ENCODE peak calls at places on chromosomes 6 and 20, in five cellular contexts. C is trophoblast cell, B is mesenchymal stem cell, J is H9, K is H1. G is an unnamed sample.

GRCh38 chr6:43492673-43493072 is 15.3 kb downstream of the TJAP1 start:
- DNase-seq in J (no peak), K (no peak), C (no peak), B (no peak), G (no peak)

GRCh38 chr6:87788141-87788540 is 86.1 kb upstream of the AKIRIN2 start:
- DNase-seq in K (no peak), B (no peak), C (peak; percentile 33), J (no peak), G (no peak)

GRCh38 chr6:164108869-164109769 is 694.6 kb downstream of the QKI start:
- DNase-seq in K (no peak), J (no peak), B (peak; percentile 63), C (peak; percentile 86), G (no peak)

GRCh38 chr6:168050861-168051586 is 28.0 kb downstream of the FRMD1 start:
- DNase-seq in J (peak; percentile 55), K (no peak), B (no peak), C (no peak), G (no peak)

GRCh38 chr6:49001856-49002255 is 461.2 kb downstream of the MMUT start:
- DNase-seq in B (peak; percentile 1), K (no peak), J (no peak), C (no peak), G (peak; percentile 0)

GRCh38 chr6:163375361-163375760 is 39.2 kb upstream of the QKI start:
- DNase-seq in K (no peak), J (no peak), C (no peak), B (no peak), G (no peak)

GRCh38 chr20:57241592-57241991 is 24.8 kb downstream of the BMP7 start:
- DNase-seq in K (no peak), C (no peak), J (no peak), B (no peak), G (no peak)

GRCh38 chr6:11208267-11208666 is 24.2 kb downstream of the NEDD9 start:
- DNase-seq in J (no peak), B (no peak), C (no peak), K (no peak), G (no peak)

GRCh38 chr6:37501632-37502466 is 2.2 kb upstream of the CCDC167 start:
- DNase-seq in J (no peak), K (no peak), C (no peak), B (no peak), G (no peak)

GRCh38 chr6:137907170-137907569 is 40.1 kb downstream of the TNFAIP3 start:
- DNase-seq in J (no peak), B (no peak), K (no peak), C (no peak), G (no peak)

GRCh38 chr20:33334111-33334510 is 51.1 kb downstream of the BPIFB1 start:
- DNase-seq in K (no peak), B (no peak), C (no peak), J (no peak), G (no peak)

GRCh38 chr20:33333616-33334015 is 50.6 kb downstream of the BPIFB1 start:
- DNase-seq in B (no peak), K (no peak), J (no peak), C (no peak), G (no peak)

GRCh38 chr20:33337119-33337518 is 54.1 kb downstream of the BPIFB1 start:
- DNase-seq in K (no peak), J (no peak), C (peak; percentile 13), B (no peak), G (no peak)

GRCh38 chr20:33336375-33336774 is 53.4 kb downstream of the BPIFB1 start:
- DNase-seq in B (no peak), K (no peak), J (no peak), C (no peak), G (no peak)

DNA sequence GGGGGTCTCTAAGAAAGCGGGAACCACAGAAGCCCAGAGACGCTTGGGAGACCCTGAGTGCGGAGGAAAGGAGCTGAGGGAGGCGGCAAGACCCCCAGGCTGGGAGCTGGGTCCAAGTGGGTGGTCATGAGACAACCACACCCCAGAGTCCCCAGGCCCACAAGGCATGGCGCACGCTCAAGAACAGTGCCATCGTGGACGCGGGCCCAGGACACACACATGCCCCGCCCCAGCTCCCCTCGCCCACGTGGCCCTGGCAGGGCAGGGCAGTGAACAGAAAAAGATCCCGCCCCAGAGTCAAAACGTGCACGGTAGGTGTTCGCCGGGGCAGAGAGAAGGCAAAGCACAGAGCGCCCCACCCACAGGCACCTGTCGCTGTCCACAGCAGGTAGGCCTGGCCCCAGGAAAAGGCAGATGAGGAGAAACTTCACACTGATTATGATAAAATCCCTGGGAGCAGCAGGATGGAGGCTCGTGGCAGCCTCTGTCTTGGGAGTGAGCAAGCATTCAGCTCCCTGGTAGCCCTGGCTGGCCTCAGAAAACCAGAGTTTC is 50.0 kb downstream of the BPIFB1 start:
- DNase-seq in K (no peak), C (no peak), B (no peak), J (no peak), G (no peak)
- H2BK12ac ChIP-seq in K (no peak overlapping the region), C (no peak overlapping the region), B (no peak overlapping the region), J (no peak overlapping the region), G (no peak overlapping the region)

GRCh38 chr20:19824861-19825260 is 66.8 kb downstream of the RIN2 start:
- DNase-seq in J (no peak), C (no peak), K (no peak), B (peak; percentile 67), G (no peak)

GRCh38 chr20:19828233-19828632 is 70.2 kb downstream of the RIN2 start:
- DNase-seq in B (peak; percentile 79), J (no peak), C (no peak), K (no peak), G (no peak)

GRCh38 chr20:19830351-19830750 is 72.3 kb downstream of the RIN2 start:
- DNase-seq in C (peak; percentile 14), K (no peak), B (peak; percentile 77), J (no peak), G (no peak)

GRCh38 chr20:19826179-19826914 is 68.3 kb downstream of the RIN2 start:
- DNase-seq in B (no peak), K (no peak), J (no peak), C (no peak), G (no peak)

GRCh38 chr20:19827818-19828217 is 69.8 kb downstream of the RIN2 start:
- DNase-seq in B (no peak), K (no peak), J (no peak), C (no peak), G (no peak)
- H3K18ac ChIP-seq in B (no peak overlapping the region), K (no peak overlapping the region), J (no peak overlapping the region), C (no peak overlapping the region), G (no peak overlapping the region)

GRCh38 chr6:96995903-96996302 is 71.4 kb downstream of the KLHL32 start:
- DNase-seq in J (no peak), K (no peak), C (no peak), B (no peak), G (no peak)

GRCh38 chr6:96994660-96995059 is 70.1 kb downstream of the KLHL32 start:
- DNase-seq in C (no peak), B (no peak), K (no peak), J (no peak), G (no peak)

DNA sequence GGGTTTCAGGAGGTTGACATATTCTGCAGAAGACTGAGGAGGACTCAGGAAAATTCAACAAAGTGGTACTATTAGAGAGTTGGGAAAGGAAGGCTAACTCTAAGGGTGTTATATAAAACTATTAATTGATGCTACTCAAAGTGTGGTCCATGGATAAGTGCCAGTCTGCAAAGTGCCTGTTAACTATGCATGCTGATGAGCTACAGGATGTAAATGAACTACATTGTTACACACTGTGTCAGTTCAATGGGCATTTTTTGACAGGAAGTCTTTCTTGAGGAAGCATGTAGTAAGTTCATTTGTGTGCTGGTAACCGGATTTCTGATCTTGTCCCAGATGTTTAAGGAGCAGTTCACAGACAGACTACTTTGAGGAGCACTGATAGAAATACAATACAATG is 75.6 kb downstream of the KLHL32 start:
- DNase-seq in C (no peak), J (no peak), B (no peak), K (no peak), G (no peak)
- H3K9me3 ChIP-seq in C (no peaks in the 10 kb centered on the region), J (no peaks in the 10 kb centered on the region), B (no peaks in the 10 kb centered on the region), K (no peaks in the 10 kb centered on the region), G (no peaks in the 10 kb centered on the region)

GRCh38 chr6:34092631-34093030 is 53.3 kb downstream of the GRM4 start:
- DNase-seq in C (no peak), B (no peak), J (no peak), K (no peak), G (no peak)

GRCh38 chr6:34090495-34090894 is 55.4 kb downstream of the GRM4 start:
- DNase-seq in J (no peak), C (no peak), B (no peak), K (no peak), G (no peak)

GRCh38 chr6:34093206-34093605 is 52.7 kb downstream of the GRM4 start:
- DNase-seq in B (no peak), K (no peak), C (no peak), J (no peak), G (no peak)

GRCh38 chr6:34093854-34094430 is 51.9 kb downstream of the GRM4 start:
- DNase-seq in B (no peak), K (no peak), C (peak; percentile 36), J (no peak), G (no peak)

GRCh38 chr6:34090935-34091334 is 55.0 kb downstream of the GRM4 start:
- DNase-seq in B (no peak), K (no peak), J (no peak), C (no peak), G (no peak)
- H2BK12ac ChIP-seq in B (no peak overlapping the region), K (no peak overlapping the region), J (no peak overlapping the region), C (no peak overlapping the region), G (no peak overlapping the region)

GRCh38 chr6:101747160-101747559 is 353.7 kb downstream of the GRIK2 start:
- DNase-seq in J (no peak), K (no peak), C (no peak), B (no peak), G (no peak)
- H3K18ac ChIP-seq in J (no peak overlapping the region), K (no peak overlapping the region), C (no peak overlapping the region), B (no peak overlapping the region), G (no peak overlapping the region)

DNA sequence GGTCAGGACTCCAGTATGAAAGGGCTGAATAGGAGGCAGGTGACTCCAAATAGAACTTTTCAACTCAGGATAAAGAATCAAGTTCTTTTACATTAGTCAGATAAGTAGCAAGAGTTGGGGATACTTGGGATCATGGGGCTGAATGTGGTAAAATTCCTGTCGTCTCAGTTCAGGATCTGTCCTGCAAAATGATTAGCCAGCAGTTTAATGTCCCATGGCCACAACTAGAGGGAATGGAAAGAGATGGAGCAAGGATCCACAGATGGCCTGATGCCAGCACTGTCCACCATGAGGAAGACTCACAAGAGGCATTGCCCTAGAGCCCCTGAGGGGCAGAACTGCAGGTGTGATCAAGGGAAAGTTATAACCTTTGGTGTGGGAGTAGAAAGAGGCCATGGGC is 2.1 kb downstream of the DEFB121 start:
- DNase-seq in J (no peak), B (no peak), C (no peak), K (no peak), G (no peak)
- H3K9me3 ChIP-seq in J (peaks cover 99% of the 10 kb centered on the region), B (no peaks in the 10 kb centered on the region), C (peaks cover 24% of the 10 kb centered on the region), K (peaks cover 95% of the 10 kb centered on the region), G (peaks cover 37% of the 10 kb centered on the region)

GRCh38 chr20:63233924-63234323 is 1.8 kb upstream of the BIRC7 start:
- DNase-seq in C (no peak), K (no peak), B (no peak), J (no peak), G (no peak)
- H2BK12ac ChIP-seq in C (peak overlapping the region; percentile 99), K (peak overlapping the region; percentile 27), B (peak overlapping the region; percentile 44), J (no peak overlapping the region), G (no peak overlapping the region)

GRCh38 chr6:129637340-129638054 is 72.5 kb downstream of the ARHGAP18 start:
- DNase-seq in C (no peak), J (no peak), K (no peak), B (no peak), G (no peak)
- H3K18ac ChIP-seq in C (no peak overlapping the region), J (no peak overlapping the region), K (no peak overlapping the region), B (no peak overlapping the region), G (no peak overlapping the region)